ENCODE peak calls at places on chromosomes 7 and 10, in nine cellular contexts. V is heart left ventricle, T is right lobe of liver, S is testis, W is A549, K is IMR-90, D is prostate gland, C is ovary, R is stomach. Y is an unnamed sample.

GRCh38 chr7:123580406-123581161 is 21.0 kb upstream of the ASB15 start:
- DNase-seq in W (peak; percentile 53), K (peak; percentile 42), V (no peak), D (no peak), T (no peak), R (no peak), C (no peak), S (peak; percentile 27), Y (no peak)

GRCh38 chr7:158573310-158573709 is 14.3 kb downstream of the PTPRN2 start:
- DNase-seq in V (no peak), D (no peak), T (no peak), C (no peak), W (no peak), S (no peak), K (no peak), R (no peak), Y (no peak)

GRCh38 chr10:103120546-103120945 is 72.5 kb downstream of the NT5C2 start:
- DNase-seq in K (no peak), T (no peak), R (no peak), C (no peak), S (no peak), W (no peak), D (no peak), V (no peak), Y (no peak)

GRCh38 chr7:102044984-102045673 is 227.7 kb downstream of the CUX1 start:
- DNase-seq in W (no peak), C (peak; percentile 80), T (no peak), S (peak; percentile 32), V (peak; percentile 52), R (peak; percentile 37), K (peak; percentile 93), D (no peak), Y (no peak)

GRCh38 chr7:67854784-67855183 is 858.2 kb downstream of the TYW1 start:
- DNase-seq in S (no peak), K (no peak), R (no peak), V (no peak), C (no peak), W (no peak), D (no peak), T (no peak), Y (no peak)

GRCh38 chr7:142088022-142088714 is 23.4 kb upstream of the MGAM2 start:
- DNase-seq in S (no peak), D (peak; percentile 81), C (no peak), T (peak; percentile 82), V (no peak), K (no peak), R (no peak), W (no peak), Y (no peak)

GRCh38 chr7:45919231-45919825 is 1.7 kb downstream of the IGFBP3 start:
- DNase-seq in R (no peak), S (peak; percentile 12), V (no peak), T (no peak), K (no peak), W (no peak), C (no peak), D (no peak), Y (no peak)

GRCh38 chr10:91672021-91672608 is 39.2 kb upstream of the PPP1R3C start:
- DNase-seq in S (no peak), T (no peak), C (no peak), R (no peak), K (peak; percentile 82), W (no peak), V (no peak), D (no peak), Y (peak; percentile 47)

GRCh38 chr7:154929006-154929726 is 73.8 kb downstream of the PAXIP1 start:
- DNase-seq in S (no peak), D (no peak), T (no peak), K (no peak), V (no peak), R (no peak), C (no peak), W (no peak), Y (no peak)

GRCh38 chr10:76628801-76629200 is 1008.8 kb downstream of the KCNMA1 start:
- DNase-seq in S (no peak), T (no peak), D (no peak), R (no peak), K (no peak), C (no peak), W (no peak), V (no peak), Y (no peak)

GRCh38 chr7:786472-787255 is 45.6 kb upstream of the SUN1 start:
- DNase-seq in V (peak; percentile 67), S (peak; percentile 73), K (peak; percentile 51), D (peak; percentile 61), C (peak; percentile 87), T (no peak), W (peak; percentile 56), R (peak; percentile 80), Y (no peak)

GRCh38 chr7:7352845-7353244 is 170.5 kb downstream of the C1GALT1 start:
- DNase-seq in C (no peak), K (no peak), R (no peak), S (no peak), W (no peak), T (no peak), D (no peak), V (no peak), Y (no peak)

GRCh38 chr10:128028508-128029279 is 97.5 kb downstream of the MKI67 start:
- DNase-seq in R (no peak), D (no peak), K (no peak), W (no peak), C (no peak), V (no peak), T (no peak), S (no peak), Y (no peak)

GRCh38 chr10:27319752-27320561 is 79.4 kb upstream of the ACBD5 start:
- DNase-seq in S (peak; percentile 54), V (peak; percentile 62), W (peak; percentile 17), K (peak; percentile 6), C (no peak), T (peak; percentile 63), R (peak; percentile 68), D (peak; percentile 58), Y (no peak)

GRCh38 chr10:75402486-75403143 is 1.1 kb upstream of the ZNF503 start:
- DNase-seq in K (no peak), V (peak; percentile 48), S (peak; percentile 44), R (peak; percentile 42), D (peak; percentile 52), C (peak; percentile 72), T (peak; percentile 65), W (peak; percentile 80), Y (no peak)

GRCh38 chr10:75404023-75404334 is 2.4 kb upstream of the ZNF503 start:
- DNase-seq in C (no peak), K (no peak), D (no peak), T (no peak), V (no peak), R (no peak), W (no peak), S (no peak), Y (no peak)

GRCh38 chr10:75401569-75402485 is at the start of gene ZNF503:
- DNase-seq in S (peak; percentile 98), R (peak; percentile 97), W (peak; percentile 97), T (peak; percentile 98), D (peak; percentile 99), C (peak; percentile 98), V (peak; percentile 98), K (peak; percentile 97), Y (peak; percentile 99)

GRCh38 chr10:75404335-75405200 is 3.0 kb upstream of the ZNF503 start:
- DNase-seq in T (peak; percentile 66), D (peak; percentile 66), S (no peak), R (peak; percentile 56), V (no peak), C (peak; percentile 80), K (no peak), W (no peak), Y (no peak)

GRCh38 chr10:75403144-75404022 is 1.8 kb upstream of the ZNF503 start:
- DNase-seq in D (peak; percentile 45), R (peak; percentile 63), V (peak; percentile 38), C (peak; percentile 77), W (peak; percentile 42), T (peak; percentile 66), K (no peak), S (peak; percentile 29), Y (no peak)
- TF ChIP-seq POLR2A in D (no peak), R (no peak), V (no peak), C (no peak), W (peak; percentile 17), T (no peak), K (no peak), S (no peak), Y (no peak)

GRCh38 chr7:130032698-130033097 is 18.5 kb downstream of the ZC3HC1 start:
- DNase-seq in W (no peak), S (no peak), K (no peak), R (no peak), V (no peak), D (no peak), T (no peak), C (no peak), Y (no peak)
- TF ChIP-seq CTCF in W (no peak), S (no peak), K (no peak), R (no peak), V (no peak), D (no peak), T (no peak), C (no peak), Y (no peak)

GRCh38 chr7:31981874-31982390 is 88.3 kb downstream of the PDE1C start:
- DNase-seq in W (no peak), R (no peak), D (no peak), T (no peak), K (no peak), C (no peak), V (no peak), S (no peak), Y (no peak)
- H3K4me1 ChIP-seq in W (peaks cover 26% of the 10 kb centered on the region), R (no peaks in the 10 kb centered on the region), D (no peaks in the 10 kb centered on the region), T (no peaks in the 10 kb centered on the region), K (peaks cover 3% of the 10 kb centered on the region), C (peaks cover 2% of the 10 kb centered on the region), V (peaks cover 44% of the 10 kb centered on the region), S (no peaks in the 10 kb centered on the region), Y (no peaks in the 10 kb centered on the region)

DNA sequence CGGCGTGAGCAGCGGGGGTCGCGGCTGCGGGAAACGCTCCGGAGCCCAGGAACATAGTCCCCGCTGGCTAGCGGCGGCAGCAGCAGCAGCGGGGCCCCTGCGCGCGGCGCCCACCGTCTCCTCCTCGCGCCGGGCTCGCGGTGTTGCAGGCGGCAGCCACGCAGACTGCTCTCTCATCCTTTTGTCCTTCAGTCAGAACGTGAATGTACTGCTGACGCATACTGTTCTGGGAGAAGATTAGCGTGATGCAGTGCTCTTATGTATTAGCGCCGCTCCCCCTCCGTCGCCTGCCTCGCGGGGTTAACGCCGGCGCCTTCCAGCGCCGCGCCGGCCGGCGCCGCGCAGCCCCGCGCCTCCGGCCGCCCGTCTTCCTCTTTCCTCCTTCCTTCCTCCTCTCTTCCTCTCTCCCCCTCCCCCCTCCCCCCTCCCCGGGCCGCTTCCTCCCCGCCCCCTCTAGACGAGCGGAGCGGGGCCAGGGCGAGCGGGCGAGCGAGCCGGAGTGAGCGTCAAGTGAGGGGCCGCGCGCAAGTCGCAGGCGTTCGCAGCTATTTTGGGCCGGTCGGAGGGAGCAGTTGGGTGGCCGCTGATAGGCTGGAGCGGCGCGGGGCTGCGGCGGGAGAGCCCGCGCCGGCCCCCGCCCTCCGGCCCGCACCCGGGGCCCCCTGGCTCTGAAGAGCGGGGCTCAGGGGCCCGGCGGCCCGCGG is 816 bp upstream of the LRRC4 start:
- DNase-seq in R (peak; percentile 34), K (peak; percentile 96), S (peak; percentile 70), T (peak; percentile 62), D (peak; percentile 16), V (peak; percentile 52), W (no peak), C (peak; percentile 72), Y (no peak)
- TF ChIP-seq POLR2A in R (no peak), K (peak; percentile 54), S (no peak), T (peak; percentile 27), D (no peak), V (no peak), W (no peak), C (no peak), Y (no peak)